ENCODE peak calls at places on chromosome 11, in nine cellular contexts. L is fibroblast of pulmonary artery; R is GM12892; V is T-helper 2 cell; C is heart left ventricle; M is iris pigment epithelial cell; T is sciatic nerve; H is endothelial cell of umbilical vein; S is activated T-cell treated with anti-CD3 and anti-CD28 coated beads, Interleukin-2, amount 50 U/mL, for 4 hours. E is an unnamed sample.

GRCh38 chr11:128814856-128815705 is 52.0 kb downstream of the KCNJ1 start:
- DNase-seq in H (no peak), C (no peak), S (no peak), M (peak; percentile 92), R (no peak), L (peak; percentile 79), T (peak; percentile 82), V (no peak), E (peak; percentile 70)

GRCh38 chr11:3022300-3022967 is 30.3 kb upstream of the NAP1L4 start:
- DNase-seq in H (no peak), V (no peak), M (peak; percentile 86), R (no peak), S (no peak), T (no peak), L (peak; percentile 88), C (no peak), E (no peak)

GRCh38 chr11:76667856-76668255 is 2.7 kb downstream of the LRRC32 start:
- DNase-seq in T (peak; percentile 51), M (no peak), H (no peak), C (peak; percentile 51), V (no peak), S (no peak), L (no peak), R (peak; percentile 16), E (no peak)

GRCh38 chr11:124285610-124286344 is 28.0 kb downstream of the OR8D1 start:
- DNase-seq in T (no peak), V (no peak), H (peak; percentile 73), R (no peak), C (no peak), M (peak; percentile 96), S (no peak), L (peak; percentile 96), E (no peak)

GRCh38 chr11:93000511-93001476 is 31.3 kb downstream of the MTNR1B start:
- DNase-seq in L (peak; percentile 72), V (no peak), S (no peak), C (no peak), H (peak; percentile 86), T (no peak), R (no peak), M (peak; percentile 94), E (no peak)

GRCh38 chr11:11027271-11027670 is 169.4 kb upstream of the ZBED5 start:
- DNase-seq in R (no peak), V (no peak), L (peak; percentile 60), C (no peak), M (peak; percentile 82), H (no peak), T (no peak), S (no peak), E (no peak)

GRCh38 chr11:12433571-12434061 is 56.2 kb downstream of the PARVA start:
- DNase-seq in H (peak; percentile 24), M (peak; percentile 82), C (no peak), T (no peak), V (no peak), S (no peak), R (no peak), L (peak; percentile 80), E (no peak)

GRCh38 chr11:12483604-12484003 is 106.2 kb downstream of the PARVA start:
- DNase-seq in L (no peak), V (no peak), H (no peak), T (no peak), R (no peak), M (no peak), S (no peak), C (no peak), E (no peak)

GRCh38 chr11:129846508-129847335 is 31.1 kb downstream of the TMEM45B start:
- DNase-seq in R (no peak), L (peak; percentile 86), M (peak; percentile 98), S (no peak), C (no peak), T (no peak), V (no peak), H (no peak), E (no peak)

GRCh38 chr11:114111369-114112042 is 52.0 kb downstream of the ZBTB16 start:
- DNase-seq in T (no peak), L (peak; percentile 87), V (no peak), M (peak; percentile 61), S (no peak), R (no peak), H (peak; percentile 75), C (no peak), E (no peak)

GRCh38 chr11:119368121-119369034 is 13.1 kb downstream of the USP2 start:
- DNase-seq in V (no peak), S (no peak), R (no peak), T (peak; percentile 72), L (peak; percentile 25), C (peak; percentile 87), H (no peak), M (no peak), E (peak; percentile 81)

GRCh38 chr11:133955945-133956421 is 785 bp downstream of the IGSF9B start:
- DNase-seq in R (no peak), C (peak; percentile 58), H (no peak), S (no peak), T (no peak), M (no peak), L (no peak), V (no peak), E (no peak)

GRCh38 chr11:37411289-37411688 is 813.3 kb upstream of the RAG2 start:
- DNase-seq in L (no peak), C (no peak), M (no peak), V (no peak), R (no peak), H (no peak), T (no peak), S (no peak), E (no peak)

GRCh38 chr11:45333506-45333971 is 47.4 kb upstream of the SYT13 start:
- DNase-seq in V (no peak), M (peak; percentile 84), C (peak; percentile 73), T (no peak), S (no peak), L (peak; percentile 73), H (peak; percentile 49), R (no peak), E (peak; percentile 59)

GRCh38 chr11:113505541-113506375 is 30.6 kb upstream of the DRD2 start:
- DNase-seq in T (peak; percentile 61), C (no peak), H (no peak), R (no peak), L (peak; percentile 90), M (peak; percentile 14), S (no peak), V (no peak), E (no peak)

GRCh38 chr11:74070713-74071506 is 62.0 kb upstream of the UCP3 start:
- DNase-seq in H (no peak), V (no peak), L (no peak), C (no peak), T (no peak), M (no peak), R (no peak), S (no peak), E (no peak)

GRCh38 chr11:59224419-59224928 is 11.7 kb upstream of the MPEG1 start:
- DNase-seq in T (no peak), V (no peak), M (peak; percentile 38), H (peak; percentile 25), L (peak; percentile 80), R (no peak), C (no peak), S (no peak), E (no peak)

GRCh38 chr11:58286249-58286648 is 18.2 kb upstream of the OR10W1 start:
- DNase-seq in R (peak; percentile 3), T (no peak), L (peak; percentile 49), S (no peak), C (no peak), V (no peak), M (peak; percentile 52), H (peak; percentile 53), E (no peak)

GRCh38 chr11:62823677-62824076 is 8.2 kb downstream of the STX5 start:
- DNase-seq in H (no peak), R (no peak), L (no peak), S (no peak), C (no peak), T (no peak), V (no peak), M (no peak), E (no peak)

GRCh38 chr11:134587345-134587744 is 175.3 kb upstream of the B3GAT1 start:
- DNase-seq in C (no peak), L (no peak), V (no peak), M (no peak), T (no peak), H (no peak), R (no peak), S (no peak), E (no peak)

GRCh38 chr11:75315439-75315805 is 36.0 kb downstream of the ARRB1 start:
- DNase-seq in H (peak; percentile 28), S (no peak), L (no peak), M (no peak), T (no peak), C (no peak), V (no peak), R (no peak), E (no peak)

GRCh38 chr11:125382211-125382807 is 113.8 kb downstream of the FEZ1 start:
- DNase-seq in T (no peak), V (no peak), M (no peak), H (no peak), L (no peak), R (no peak), C (no peak), S (no peak), E (no peak)

GRCh38 chr11:35111171-35112055 is 27.6 kb upstream of the CD44 start:
- DNase-seq in L (peak; percentile 91), T (no peak), R (no peak), H (peak; percentile 47), V (no peak), S (no peak), C (no peak), M (peak; percentile 82), E (no peak)

GRCh38 chr11:94974178-94974577 is 669 bp downstream of the KDM4D start:
- DNase-seq in H (peak; percentile 17), S (no peak), T (no peak), C (no peak), L (no peak), V (no peak), M (no peak), R (no peak), E (no peak)

GRCh38 chr11:112453601-112454577 is 193.2 kb upstream of the PLET1 start:
- DNase-seq in L (peak; percentile 38), M (peak; percentile 24), V (no peak), S (peak; percentile 34), H (peak; percentile 24), T (no peak), R (no peak), C (no peak), E (no peak)

GRCh38 chr11:46322759-46323158 is 24.5 kb upstream of the DGKZ start:
- DNase-seq in M (no peak), C (no peak), T (no peak), V (no peak), S (no peak), L (peak; percentile 35), H (no peak), R (no peak), E (no peak)

GRCh38 chr11:9001736-9002135 is 2.1 kb downstream of the NRIP3 start:
- DNase-seq in T (no peak), H (peak; percentile 77), R (no peak), L (peak; percentile 75), M (peak; percentile 86), V (peak; percentile 30), C (no peak), S (peak; percentile 15), E (no peak)

GRCh38 chr11:70539360-70540095 is 141.2 kb downstream of the CTTN start:
- DNase-seq in C (peak; percentile 36), T (no peak), R (no peak), M (no peak), H (no peak), L (no peak), V (no peak), S (no peak), E (no peak)

E was measured in left ventricle myocardium inferior.